ENCODE peak calls at places on chromosomes 11 and 22, in four cellular contexts. A, Z, F and N are unnamed samples.

GRCh38 chr22:20552450-20552894 is 45.1 kb downstream of the MED15 start:
- DNase-seq in A (peak; percentile 73), Z (no peak), F (no peak), N (peak; percentile 28)

GRCh38 chr11:125674210-125674609 is 6.4 kb downstream of the ACRV1 start:
- DNase-seq in A (no peak), Z (no peak), F (no peak), N (no peak)

GRCh38 chr11:16170448-16170847 is 185.9 kb downstream of the SOX6 start:
- DNase-seq in A (no peak), Z (no peak), F (no peak), N (no peak)

GRCh38 chr11:133951484-133952198 is 5.1 kb downstream of the IGSF9B start:
- DNase-seq in A (peak; percentile 50), Z (no peak), F (no peak), N (peak; percentile 53)

GRCh38 chr22:35987487-35987886 is 41.1 kb downstream of the RBFOX2 start:
- DNase-seq in A (peak; percentile 54), Z (no peak), F (no peak), N (peak; percentile 63)

GRCh38 chr11:120516461-120517389 is 5.2 kb downstream of the GRIK4 start:
- DNase-seq in A (peak; percentile 75), Z (no peak), F (no peak), N (peak; percentile 45)

GRCh38 chr11:83120328-83120727 is 36.6 kb upstream of the PCF11 start:
- DNase-seq in A (no peak), Z (no peak), F (no peak), N (no peak)

GRCh38 chr11:46183819-46184218 is 62.6 kb upstream of the PHF21A start:
- DNase-seq in A (no peak), Z (no peak), F (no peak), N (no peak)

GRCh38 chr22:35479359-35479758 is 61.3 kb upstream of the RASD2 start:
- DNase-seq in A (no peak), Z (no peak), F (no peak), N (no peak)

GRCh38 chr22:36405671-36406070 is 17.9 kb upstream of the MYH9 start:
- DNase-seq in A (no peak), Z (no peak), F (no peak), N (no peak)

GRCh38 chr22:39614442-39614841 is 43.9 kb downstream of the CACNA1I start:
- DNase-seq in A (no peak), Z (no peak), F (no peak), N (no peak)

GRCh38 chr22:47373648-47374272 is 611.3 kb downstream of the TBC1D22A start:
- DNase-seq in A (no peak), Z (no peak), F (no peak), N (no peak)

GRCh38 chr22:49377306-49377705 is 450.4 kb downstream of the BRD1 start:
- DNase-seq in A (no peak), Z (peak; percentile 77), F (no peak), N (no peak)

GRCh38 chr22:21032037-21032842 is at the start of gene SLC7A4:
- DNase-seq in A (peak; percentile 44), Z (no peak), F (no peak), N (peak; percentile 50)

GRCh38 chr11:65502852-65503603 is 4.2 kb downstream of the MALAT1 start:
- DNase-seq in A (no peak), Z (no peak), F (no peak), N (no peak)

GRCh38 chr11:45384711-45385241 is 98.6 kb upstream of the SYT13 start:
- DNase-seq in A (no peak), Z (no peak), F (peak; percentile 34), N (no peak)

GRCh38 chr11:120562806-120563425 is 51.4 kb downstream of the GRIK4 start:
- DNase-seq in A (no peak), Z (no peak), F (no peak), N (no peak)

GRCh38 chr11:2993000-2993330 is 836 bp upstream of the NAP1L4 start:
- DNase-seq in A (no peak), Z (no peak), F (no peak), N (no peak)

GRCh38 chr11:115905331-115905730 is 401.1 kb upstream of the CADM1 start:
- DNase-seq in A (no peak), Z (no peak), F (no peak), N (no peak)

GRCh38 chr22:19761500-19762314 is 1.1 kb downstream of the TBX1 start:
- DNase-seq in A (no peak), Z (no peak), F (no peak), N (no peak)

GRCh38 chr22:44782286-44782830 is 30.0 kb downstream of the ARHGAP8 start:
- DNase-seq in A (no peak), Z (no peak), F (no peak), N (no peak)

GRCh38 chr11:3043315-3043871 is 13.8 kb downstream of the CARS1 start:
- DNase-seq in A (no peak), Z (no peak), F (no peak), N (no peak)

GRCh38 chr11:13238879-13239514 is 38.6 kb upstream of the BMAL1 start:
- DNase-seq in A (peak; percentile 42), Z (no peak), F (peak; percentile 40), N (peak; percentile 50)

GRCh38 chr11:128961645-128962044 is 19.0 kb upstream of the TP53AIP1 start:
- DNase-seq in A (no peak), Z (no peak), F (no peak), N (no peak)

GRCh38 chr11:128953151-128953550 is 10.5 kb upstream of the TP53AIP1 start:
- DNase-seq in A (no peak), Z (no peak), F (no peak), N (no peak)

GRCh38 chr11:128957204-128957482 is 14.5 kb upstream of the TP53AIP1 start:
- DNase-seq in A (no peak), Z (no peak), F (no peak), N (no peak)

GRCh38 chr11:128956401-128957203 is 13.9 kb upstream of the TP53AIP1 start:
- DNase-seq in A (peak; percentile 37), Z (no peak), F (peak; percentile 37), N (no peak)
- TF ChIP-seq CTCF in A (peak; percentile 82), Z (peak; percentile 70), F (peak; percentile 88), N (peak; percentile 51)

DNA sequence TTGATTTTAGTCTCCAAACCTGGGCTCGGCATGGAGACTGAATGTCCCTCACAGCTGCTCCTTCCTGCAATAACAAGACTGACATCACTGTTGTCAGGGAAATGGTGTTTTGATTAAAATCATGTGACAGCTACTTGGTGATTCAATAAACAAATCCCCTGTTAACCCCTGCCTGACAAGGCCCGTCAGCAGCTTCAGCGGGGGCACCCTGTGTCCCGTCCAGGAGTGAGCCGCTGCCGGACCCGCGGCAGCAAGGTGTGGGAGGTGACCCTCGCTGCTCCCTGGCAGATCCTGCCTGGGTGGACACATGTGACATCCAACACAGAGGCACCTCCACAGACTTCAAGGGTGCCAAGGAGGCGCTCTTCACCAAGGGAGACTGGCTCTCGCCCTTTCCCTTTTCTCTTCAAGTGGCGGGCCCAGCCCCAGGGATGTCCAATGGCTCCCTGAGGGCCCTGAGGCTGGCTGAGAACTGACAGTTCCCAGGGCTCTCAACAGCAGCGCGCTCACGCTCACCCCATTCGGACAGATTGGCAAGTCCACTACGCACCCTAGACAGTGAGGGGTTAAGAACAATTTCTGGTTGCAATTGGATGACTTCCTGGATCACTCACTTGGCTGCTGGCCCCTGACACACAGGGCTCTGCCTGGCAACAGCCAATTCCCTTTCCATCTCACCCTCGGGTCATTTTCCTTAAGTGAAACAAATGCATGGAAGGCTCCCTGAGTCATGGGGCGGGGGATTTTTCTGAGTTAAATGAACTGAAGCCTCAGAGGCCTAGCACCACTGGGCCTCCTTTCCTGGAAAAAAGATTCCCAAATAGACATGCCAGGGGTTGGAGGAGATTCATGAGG is 30.7 kb downstream of the PPP2R1B start:
- DNase-seq in A (peak; percentile 79), Z (no peak), F (no peak), N (no peak)
- TF ChIP-seq CTCF in A (peak; percentile 8), Z (no peak), F (no peak), N (no peak)

GRCh38 chr11:507727-508515 is 879 bp upstream of the RNH1 start:
- DNase-seq in A (no peak), Z (no peak), F (no peak), N (peak; percentile 58)

GRCh38 chr11:508956-509355 is 1.9 kb upstream of the RNH1 start:
- DNase-seq in A (no peak), Z (no peak), F (no peak), N (no peak)

GRCh38 chr11:506238-506949 is 648 bp downstream of the RNH1 start:
- DNase-seq in A (peak; percentile 94), Z (no peak), F (peak; percentile 47), N (peak; percentile 99)

GRCh38 chr11:504994-505344 is 2.1 kb downstream of the RNH1 start:
- DNase-seq in A (no peak), Z (no peak), F (no peak), N (no peak)

DNA sequence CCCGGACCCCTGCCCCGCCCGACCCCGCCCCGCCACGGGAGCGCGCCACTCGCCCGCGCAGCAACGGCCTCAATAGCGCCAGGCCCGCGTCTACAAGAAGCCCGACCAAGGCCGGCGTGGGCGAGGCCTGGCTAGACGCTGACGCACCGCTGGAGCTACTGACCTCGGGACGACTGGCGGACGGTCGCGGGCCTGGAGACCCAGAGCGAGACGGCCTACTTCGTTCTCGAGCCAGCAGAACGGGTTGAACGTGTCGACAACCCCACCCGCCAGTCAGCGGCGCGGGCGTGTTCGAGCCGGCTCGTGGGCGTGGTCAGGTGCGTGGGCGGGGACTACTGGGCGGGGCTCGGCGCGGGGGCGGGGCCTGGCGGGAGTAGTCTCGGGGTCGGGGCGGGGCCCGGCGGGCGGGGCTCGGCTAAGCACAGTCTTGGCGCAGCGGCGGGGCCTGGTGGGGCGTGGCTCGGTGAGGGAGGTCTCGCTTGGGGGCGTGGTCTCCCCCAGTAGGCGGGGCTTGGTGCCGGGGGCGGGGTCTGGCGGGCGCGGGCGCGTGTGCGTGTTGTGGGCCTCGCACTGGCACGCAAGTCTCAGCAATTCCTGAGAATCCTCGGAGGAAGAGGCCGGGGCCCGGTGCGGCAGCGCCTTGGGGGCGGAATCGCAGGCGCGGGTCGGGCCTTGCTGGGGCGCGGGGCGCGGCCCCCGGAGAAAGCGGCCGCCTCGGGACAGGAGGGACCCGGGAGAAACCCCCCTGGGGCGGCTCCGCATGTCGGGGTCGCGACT is at the start of gene RNH1:
- DNase-seq in A (peak; percentile 97), Z (peak; percentile 100), F (peak; percentile 99), N (peak; percentile 99)
- TF ChIP-seq CTCF in A (no peak), Z (no peak), F (no peak), N (no peak)

GRCh38 chr22:22813126-22814075 is 74.2 kb upstream of the IGLL5 start:
- DNase-seq in A (no peak), Z (no peak), F (no peak), N (no peak)

GRCh38 chr22:22811016-22812009 is 76.3 kb upstream of the IGLL5 start:
- DNase-seq in A (no peak), Z (no peak), F (no peak), N (no peak)

GRCh38 chr22:22810471-22810870 is 77.1 kb upstream of the IGLL5 start:
- DNase-seq in A (no peak), Z (peak; percentile 34), F (no peak), N (no peak)

GRCh38 chr22:22812031-22812905 is 75.3 kb upstream of the IGLL5 start:
- DNase-seq in A (no peak), Z (no peak), F (no peak), N (no peak)

GRCh38 chr22:22810018-22810427 is 77.6 kb upstream of the IGLL5 start:
- DNase-seq in A (peak; percentile 75), Z (no peak), F (peak; percentile 59), N (no peak)
- TF ChIP-seq CTCF in A (peak; percentile 97), Z (peak; percentile 26), F (peak; percentile 76), N (no peak)